ENCODE peak calls at places on chromosome 18, in seven cellular contexts. Z is GM23338, M is breast epithelium, A is colonic mucosa, F is H7, I is PC-9, S is BJ. W is an unnamed sample.

GRCh38 chr18:35526476-35527120 is 28.8 kb upstream of the INO80C start:
- DNase-seq in I (peak; percentile 42), M (no peak), F (no peak), A (no peak), S (no peak), Z (peak; percentile 50), W (peak; percentile 66)

GRCh38 chr18:11823545-11823944 is 27.7 kb upstream of the CHMP1B start:
- DNase-seq in M (no peak), Z (peak; percentile 41), F (peak; percentile 50), I (no peak), A (no peak), S (no peak), W (no peak)

GRCh38 chr18:54388203-54389142 is 30.8 kb downstream of the C18orf54 start:
- DNase-seq in S (peak; percentile 43), A (peak; percentile 66), F (peak; percentile 47), I (peak; percentile 59), M (no peak), Z (peak; percentile 90), W (peak; percentile 43)

GRCh38 chr18:22314001-22314400 is 103.7 kb downstream of the CTAGE1 start:
- DNase-seq in M (no peak), I (no peak), A (no peak), Z (no peak), F (no peak), S (no peak), W (no peak)

GRCh38 chr18:79859314-79859713 is 61.6 kb downstream of the KCNG2 start:
- DNase-seq in A (no peak), I (no peak), F (no peak), S (no peak), Z (no peak), M (no peak), W (no peak)

GRCh38 chr18:49161627-49162026 is 210.9 kb upstream of the SMAD7 start:
- DNase-seq in Z (no peak), S (no peak), M (no peak), A (no peak), F (no peak), I (no peak), W (no peak)

GRCh38 chr18:59719533-59720325 is 22.5 kb upstream of the CCBE1 start:
- DNase-seq in Z (no peak), I (no peak), S (peak; percentile 69), F (no peak), A (no peak), M (no peak), W (no peak)

GRCh38 chr18:44453505-44453904 is 227.2 kb upstream of the SETBP1 start:
- DNase-seq in F (no peak), A (no peak), S (peak; percentile 24), M (no peak), I (no peak), Z (no peak), W (no peak)

GRCh38 chr18:21682276-21683051 is 22.1 kb downstream of the ABHD3 start:
- DNase-seq in A (no peak), F (peak; percentile 24), S (peak; percentile 45), Z (peak; percentile 24), I (no peak), M (no peak), W (peak; percentile 44)

GRCh38 chr18:63788447-63789096 is 13.4 kb downstream of the SERPINB7 start:
- DNase-seq in I (peak; percentile 44), M (no peak), S (peak; percentile 62), F (no peak), Z (no peak), A (no peak), W (peak; percentile 84)

GRCh38 chr18:28091197-28091596 is 85.7 kb downstream of the CDH2 start:
- DNase-seq in I (no peak), F (no peak), M (no peak), A (no peak), S (no peak), Z (no peak), W (no peak)

GRCh38 chr18:28081516-28081915 is 95.4 kb downstream of the CDH2 start:
- DNase-seq in F (no peak), M (no peak), S (no peak), A (no peak), I (no peak), Z (no peak), W (no peak)

GRCh38 chr18:28088477-28088876 is 88.5 kb downstream of the CDH2 start:
- DNase-seq in I (no peak), F (peak; percentile 19), A (no peak), Z (peak; percentile 84), M (no peak), S (no peak), W (no peak)

GRCh38 chr18:28087173-28087563 is 89.8 kb downstream of the CDH2 start:
- DNase-seq in F (no peak), A (no peak), I (no peak), Z (no peak), M (no peak), S (no peak), W (no peak)

DNA sequence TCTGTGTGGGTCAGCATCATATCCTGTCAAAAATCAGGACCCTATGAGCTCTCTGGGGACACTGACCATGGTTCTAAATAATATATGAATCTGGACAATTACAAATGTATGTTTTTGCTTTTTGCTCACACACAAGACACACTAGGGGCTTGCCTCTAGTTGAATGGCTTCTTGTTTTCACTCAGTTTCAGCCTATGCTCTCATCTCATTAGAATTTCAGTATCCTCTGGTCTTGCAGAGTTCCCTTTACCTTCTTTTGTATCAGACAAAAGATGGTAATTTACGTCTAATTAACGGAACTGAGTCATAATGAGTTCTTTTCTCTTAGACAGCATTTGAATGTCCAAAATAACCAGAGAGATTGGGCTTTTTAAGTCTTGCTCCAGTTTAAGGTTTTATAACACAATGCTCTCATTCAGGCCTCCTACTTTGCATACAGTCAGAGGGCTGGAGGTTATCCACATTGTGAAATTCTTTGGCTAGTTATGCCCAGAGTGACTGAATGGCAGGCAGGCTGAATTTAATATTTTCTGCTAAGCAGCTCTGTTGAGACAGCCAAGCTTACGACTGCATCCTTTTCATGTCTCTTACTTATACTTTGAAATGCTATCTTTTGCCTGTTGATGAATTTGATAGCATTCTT is 90.3 kb downstream of the CDH2 start:
- DNase-seq in A (no peak), M (no peak), I (no peak), S (no peak), Z (peak; percentile 22), F (no peak), W (peak; percentile 17)
- H3K4me3 ChIP-seq in A (no peak overlapping the region), M (no peak overlapping the region), I (no peak overlapping the region), S (no peak overlapping the region), Z (peak overlapping the region; percentile 15), F (no peak overlapping the region), W (no peak overlapping the region)

DNA sequence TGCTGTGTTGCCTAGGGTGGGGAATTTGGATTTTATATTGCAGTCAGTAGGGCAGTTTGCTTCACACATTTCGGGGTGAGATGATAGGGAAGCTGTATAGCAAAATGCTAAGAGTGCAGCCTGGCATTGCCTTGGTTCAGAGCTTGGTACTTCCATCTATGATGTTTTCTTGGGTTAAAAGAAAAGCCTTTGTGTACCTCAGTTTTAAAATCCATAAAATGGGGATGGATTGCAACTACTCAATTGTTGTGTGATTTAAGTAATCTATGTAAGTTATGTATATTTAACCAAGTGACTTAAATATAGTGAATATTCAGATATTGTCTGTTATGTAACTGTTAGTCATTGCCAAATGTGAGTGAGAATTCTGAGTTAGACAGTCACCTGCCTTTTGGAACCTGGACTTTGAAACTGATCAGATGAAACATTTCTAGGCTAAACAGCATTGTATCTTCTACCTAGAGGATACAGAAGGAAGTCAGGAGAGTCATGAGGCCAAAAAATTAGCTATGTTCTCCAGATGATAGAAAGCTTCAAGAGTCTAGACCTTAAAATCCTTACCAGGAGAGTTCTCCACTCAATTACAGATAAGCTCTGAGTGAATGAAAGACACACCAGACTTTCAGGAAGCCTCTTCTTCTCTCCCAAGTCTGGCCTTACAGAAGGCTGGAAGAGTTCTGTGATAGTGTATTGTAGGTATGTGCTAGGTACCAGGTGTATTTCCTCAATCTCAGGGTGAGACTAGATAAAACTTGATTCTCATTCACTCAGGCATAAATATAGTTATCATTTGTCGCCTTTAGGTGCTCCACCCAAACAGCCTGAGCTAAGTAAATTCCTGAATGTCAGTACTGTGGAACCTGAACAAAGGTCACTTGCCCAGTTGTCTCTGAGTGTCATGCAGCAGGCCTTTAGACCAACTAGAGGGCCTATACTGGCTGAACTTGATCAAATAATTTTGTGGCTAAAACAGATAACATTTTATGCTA is 7.5 kb downstream of the RIOK3 start:
- DNase-seq in A (peak; percentile 62), I (no peak), Z (no peak), F (no peak), M (no peak), S (no peak), W (no peak)
- H3K4me3 ChIP-seq in A (no peak overlapping the region), I (no peak overlapping the region), Z (no peak overlapping the region), F (no peak overlapping the region), M (no peak overlapping the region), S (no peak overlapping the region), W (no peak overlapping the region)

GRCh38 chr18:57705861-57706590 is 84.4 kb upstream of the NARS1 start:
- DNase-seq in M (no peak), Z (no peak), A (peak; percentile 44), I (no peak), F (no peak), S (no peak), W (no peak)
- H3K4me3 ChIP-seq in M (no peak overlapping the region), Z (no peak overlapping the region), A (no peak overlapping the region), I (peak overlapping the region; percentile 7), F (no peak overlapping the region), S (no peak overlapping the region), W (no peak overlapping the region)

DNA sequence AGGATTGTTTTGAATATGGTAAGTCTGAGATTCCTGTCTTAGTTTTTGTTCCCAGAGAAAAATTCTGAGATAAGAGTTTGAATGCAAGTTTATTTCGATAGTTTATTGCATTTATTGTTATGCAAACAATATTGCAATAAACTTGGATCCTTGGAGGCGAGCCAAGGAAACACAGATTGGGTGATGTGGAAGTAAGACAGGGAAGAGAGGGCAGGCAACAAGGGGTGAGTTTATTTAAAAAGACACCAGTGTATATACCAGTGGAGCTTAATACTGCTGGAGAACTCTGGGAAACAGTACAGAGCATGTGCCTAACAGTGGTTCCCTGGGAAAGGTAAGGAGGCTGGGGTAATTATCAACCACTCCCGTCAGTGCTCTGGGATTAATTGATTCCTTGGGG is 87.5 kb upstream of the NEDD4L start:
- DNase-seq in A (peak; percentile 94), I (no peak), S (no peak), Z (no peak), F (no peak), M (no peak), W (no peak)
- H3K4me3 ChIP-seq in A (no peak overlapping the region), I (no peak overlapping the region), S (no peak overlapping the region), Z (no peak overlapping the region), F (no peak overlapping the region), M (no peak overlapping the region), W (no peak overlapping the region)

DNA sequence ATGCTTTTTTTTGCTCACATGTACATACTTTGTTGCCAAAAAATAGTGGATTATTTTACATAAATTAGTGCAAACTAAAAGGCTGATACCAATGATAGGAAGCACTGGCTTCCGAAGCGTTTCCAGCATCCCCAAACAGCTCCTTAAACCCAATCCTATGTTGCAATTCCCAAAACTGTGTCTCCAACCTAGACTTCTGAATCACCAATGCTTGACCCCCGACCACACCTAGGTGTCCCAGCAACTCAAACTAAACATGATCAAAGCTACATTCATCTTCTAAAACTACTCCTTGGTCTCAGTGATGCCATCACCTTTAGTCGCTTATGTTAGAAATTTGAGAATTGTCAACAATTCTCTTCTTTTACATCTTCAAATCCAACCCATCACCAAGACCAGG is 13.4 kb downstream of the ATP8B1 start:
- DNase-seq in A (no peak), S (no peak), M (no peak), I (no peak), Z (no peak), F (no peak), W (no peak)
- H3K4me3 ChIP-seq in A (no peak overlapping the region), S (no peak overlapping the region), M (no peak overlapping the region), I (peak overlapping the region; percentile 48), Z (no peak overlapping the region), F (no peak overlapping the region), W (no peak overlapping the region)

GRCh38 chr18:72868666-72869661 is 1.2 kb upstream of the NETO1 start:
- DNase-seq in Z (peak; percentile 50), M (no peak), A (no peak), F (peak; percentile 70), S (no peak), I (no peak), W (peak; percentile 44)
- H3K4me3 ChIP-seq in Z (peak overlapping the region; percentile 89), M (peak overlapping the region; percentile 46), A (no peak overlapping the region), F (peak overlapping the region; percentile 71), S (peak overlapping the region; percentile 45), I (no peak overlapping the region), W (peak overlapping the region; percentile 51)